ENCODE peak calls at places on chromosomes 16 and 17, in ten cellular contexts. O is stomach, K is thyroid gland, B is GM12878, I is sigmoid colon, T is upper lobe of left lung, M is testis, C is K562, P is tibial nerve, A is ovary. Y is an unnamed sample.

GRCh38 chr16:23557779-23558330 is 328 bp downstream of the UBFD1 start:
- DNase-seq in B (no peak), A (no peak), I (peak), K (peak), C (no peak), T (peak), O (no peak), P (peak), M (peak), Y (peak)

GRCh38 chr17:46167267-46167666 is 26.0 kb downstream of the KANSL1 start:
- DNase-seq in M (no peak), A (no peak), K (no peak), P (no peak), T (no peak), I (no peak), C (no peak), B (no peak), O (no peak), Y (no peak)

GRCh38 chr17:5582177-5582885 is 2.0 kb downstream of the NLRP1 start:
- DNase-seq in A (no peak), I (no peak), K (no peak), P (no peak), M (no peak), B (no peak), C (no peak), T (no peak), O (no peak), Y (no peak)

GRCh38 chr17:61492759-61493526 is 40.7 kb downstream of the TBX4 start:
- DNase-seq in B (no peak), C (no peak), I (no peak), O (no peak), T (no peak), M (no peak), P (no peak), A (no peak), K (no peak), Y (no peak)

GRCh38 chr16:65068151-65068740 is 53.6 kb downstream of the CDH11 start:
- DNase-seq in M (no peak), K (no peak), B (no peak), C (no peak), I (no peak), O (no peak), T (no peak), A (no peak), P (peak), Y (no peak)

GRCh38 chr17:8745586-8746500 is 1.2 kb upstream of the CCDC42 start:
- DNase-seq in T (peak), A (peak), K (peak), M (peak), P (peak), I (peak), C (peak), B (peak), O (peak), Y (peak)

GRCh38 chr17:63631626-63632025 is 9.4 kb downstream of the MAP3K3 start:
- DNase-seq in P (no peak), O (no peak), I (no peak), T (no peak), A (no peak), K (no peak), M (no peak), B (no peak), C (no peak), Y (no peak)

GRCh38 chr17:751269-752001 is 629 bp downstream of the GEMIN4 start:
- DNase-seq in M (peak), K (peak), O (peak), I (peak), P (no peak), T (peak), B (no peak), C (no peak), A (no peak), Y (peak)

GRCh38 chr17:42272576-42272975 is 3.6 kb downstream of the STAT5B start:
- DNase-seq in C (no peak), K (no peak), A (no peak), O (no peak), M (no peak), I (no peak), B (no peak), T (no peak), P (no peak), Y (no peak)

GRCh38 chr17:42271277-42271922 is 4.8 kb downstream of the STAT5B start:
- DNase-seq in B (no peak), K (no peak), T (no peak), O (no peak), P (no peak), C (no peak), M (no peak), A (no peak), I (no peak), Y (no peak)

GRCh38 chr17:42272162-42272561 is 4.0 kb downstream of the STAT5B start:
- DNase-seq in C (no peak), K (no peak), O (no peak), I (no peak), M (no peak), T (no peak), A (no peak), B (no peak), P (no peak), Y (no peak)

GRCh38 chr17:42270175-42270545 is 6.0 kb downstream of the STAT5B start:
- DNase-seq in K (no peak), B (no peak), I (no peak), A (no peak), O (no peak), T (no peak), M (no peak), P (no peak), C (no peak), Y (no peak)

DNA sequence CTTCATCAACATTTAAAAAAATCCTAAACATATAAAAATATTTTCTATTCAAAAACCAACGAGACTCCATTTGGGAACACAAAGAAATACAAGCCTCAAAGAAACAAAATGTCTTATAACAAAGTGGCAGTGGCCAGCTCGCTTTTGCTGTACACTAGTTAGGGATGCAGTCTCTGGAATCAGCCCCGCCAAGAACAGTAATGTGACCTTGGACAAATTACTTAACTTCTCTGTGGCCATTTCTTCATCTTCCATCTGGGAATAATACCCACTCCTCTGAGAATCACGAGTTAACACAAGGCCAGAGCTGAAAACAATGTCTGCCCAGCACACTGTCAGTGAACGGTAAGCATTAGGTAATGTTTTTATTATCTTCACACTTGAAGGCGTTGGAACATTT is 5.6 kb downstream of the STAT5B start:
- DNase-seq in I (no peak), C (no peak), P (no peak), A (no peak), K (no peak), O (no peak), T (no peak), M (peak), B (no peak), Y (no peak)
- TF ChIP-seq POLR2A in I (no peak), C (peak), P (no peak), A (no peak), K (no peak), O (no peak), T (no peak), M (no peak), B (no peak), Y (no peak)

GRCh38 chr16:69105501-69106361 is at the start of gene HAS3:
- DNase-seq in C (peak), T (peak), I (no peak), M (peak), K (peak), B (no peak), A (peak), O (peak), P (no peak), Y (peak)
- TF ChIP-seq POLR2A in C (no peak), T (peak), I (no peak), M (no peak), K (peak), B (no peak), A (no peak), O (no peak), P (no peak), Y (no peak)

DNA sequence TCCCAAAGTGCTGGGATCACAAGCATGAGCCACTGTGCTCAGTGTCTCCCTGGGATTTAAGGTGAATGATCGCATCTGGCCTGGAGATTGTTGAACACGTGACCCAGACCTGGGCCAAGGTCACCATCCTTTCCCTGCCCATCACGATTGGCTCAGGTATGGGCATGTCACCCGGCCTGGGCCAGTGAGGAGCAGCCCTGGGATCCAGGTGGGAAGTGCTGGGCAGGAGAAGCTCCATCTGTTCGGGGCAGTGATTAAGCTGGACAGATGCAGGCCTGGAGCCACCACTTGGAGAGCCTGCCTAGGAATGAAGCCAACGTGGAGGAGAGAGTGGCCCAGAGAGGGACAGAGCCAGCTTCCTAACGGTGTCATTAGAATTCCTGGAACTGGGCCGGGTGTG is 6.8 kb downstream of the LAT start:
- DNase-seq in M (no peak), P (no peak), A (no peak), T (no peak), B (no peak), I (no peak), K (no peak), C (no peak), O (no peak), Y (no peak)
- TF ChIP-seq POLR2A in M (no peak), P (no peak), A (no peak), T (no peak), B (no peak), I (no peak), K (no peak), C (no peak), O (no peak), Y (no peak)

DNA sequence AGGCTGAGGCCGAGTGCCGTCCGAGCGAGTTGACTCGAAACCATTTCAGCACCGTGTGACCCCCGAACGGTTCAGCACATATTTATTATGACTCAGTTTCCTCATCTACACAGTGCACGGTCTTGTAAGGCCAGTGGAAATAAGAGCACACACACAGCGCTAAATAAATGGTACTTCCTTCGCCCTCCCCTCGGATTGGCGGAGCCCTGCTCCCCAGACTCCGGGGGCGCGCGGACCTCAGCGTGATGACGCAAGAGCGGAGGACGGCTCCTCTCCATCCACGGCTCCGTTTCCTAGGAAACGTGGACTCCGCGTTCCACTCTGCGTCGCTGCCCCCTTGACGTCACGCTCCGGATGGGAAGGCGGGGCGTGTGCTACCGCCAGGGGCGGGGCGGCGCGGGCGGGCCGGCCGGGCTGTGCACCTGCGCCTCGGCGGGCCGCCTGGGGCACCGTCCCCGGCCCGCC is at the start of gene PARD6A:
- DNase-seq in C (peak), T (peak), I (peak), M (peak), P (peak), A (peak), O (peak), B (peak), K (peak), Y (peak)
- TF ChIP-seq POLR2A in C (peak), T (peak), I (no peak), M (no peak), P (no peak), A (no peak), O (no peak), B (no peak), K (no peak), Y (no peak)

DNA sequence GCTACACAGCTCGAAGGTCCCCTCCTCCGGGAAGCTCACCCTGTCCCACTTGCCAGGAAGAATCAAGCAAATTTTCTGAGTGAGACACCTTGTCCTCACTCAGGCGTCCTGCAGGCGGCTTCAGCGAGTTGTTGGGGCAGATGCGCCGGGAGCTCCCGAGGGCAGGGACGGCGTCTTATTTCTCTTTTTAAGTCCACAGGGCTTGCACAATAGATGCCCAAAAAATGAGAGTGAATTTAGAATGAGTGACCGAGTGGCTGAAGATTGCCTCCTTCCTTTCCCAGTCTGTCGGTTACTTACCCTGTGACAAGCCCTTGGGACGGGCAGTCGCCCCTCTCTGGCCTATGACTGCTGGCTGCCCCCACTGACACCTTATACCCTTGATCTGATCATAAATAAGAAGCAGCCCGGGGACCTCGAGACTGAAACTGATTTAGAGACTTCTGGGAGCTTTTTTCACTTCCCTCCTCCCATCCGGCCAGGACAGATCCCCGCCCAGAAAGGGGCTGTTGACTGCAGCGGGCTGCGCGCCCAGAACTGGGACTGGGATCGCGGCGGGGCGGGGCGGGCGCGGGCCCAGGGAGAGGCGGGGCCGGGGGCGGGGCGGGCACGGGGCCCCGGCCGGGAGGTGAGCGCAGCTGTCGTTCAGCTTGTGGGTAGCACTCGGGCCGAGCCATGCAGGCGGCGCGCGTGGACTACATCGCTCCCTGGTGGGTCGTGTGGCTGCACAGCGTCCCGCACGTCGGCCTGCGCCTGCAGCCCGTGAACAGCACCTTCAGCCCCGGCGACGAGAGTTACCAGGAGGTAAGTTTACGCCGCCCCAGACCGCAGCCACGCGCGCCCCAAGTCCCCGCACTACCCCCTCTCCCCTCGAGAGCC is at the start of gene TTYH2:
- DNase-seq in I (peak), M (peak), O (peak), P (peak), C (peak), K (peak), T (peak), B (no peak), A (peak), Y (peak)
- TF ChIP-seq POLR2A in I (no peak), M (no peak), O (no peak), P (peak), C (no peak), K (peak), T (peak), B (peak), A (no peak), Y (no peak)

GRCh38 chr16:53708490-53708889 is 4.5 kb downstream of the FTO start:
- DNase-seq in O (no peak), M (no peak), P (no peak), A (no peak), B (no peak), I (no peak), K (no peak), T (no peak), C (no peak), Y (no peak)

GRCh38 chr16:53704445-53704813 is 473 bp downstream of the FTO start:
- DNase-seq in P (no peak), A (no peak), C (no peak), O (no peak), K (no peak), B (no peak), T (no peak), M (no peak), I (no peak), Y (no peak)

GRCh38 chr16:53707671-53708070 is 3.7 kb downstream of the FTO start:
- DNase-seq in M (no peak), I (no peak), P (no peak), K (no peak), B (no peak), C (no peak), O (no peak), A (no peak), T (no peak), Y (no peak)

GRCh38 chr16:53703590-53704444 is at the start of the genes FTO and RPGRIP1L:
- DNase-seq in P (peak), T (peak), C (peak), M (peak), K (peak), A (peak), O (peak), I (peak), B (peak), Y (peak)
- TF ChIP-seq POLR2A in P (no peak), T (peak), C (peak), M (no peak), K (peak), A (no peak), O (no peak), I (no peak), B (peak), Y (no peak)

DNA sequence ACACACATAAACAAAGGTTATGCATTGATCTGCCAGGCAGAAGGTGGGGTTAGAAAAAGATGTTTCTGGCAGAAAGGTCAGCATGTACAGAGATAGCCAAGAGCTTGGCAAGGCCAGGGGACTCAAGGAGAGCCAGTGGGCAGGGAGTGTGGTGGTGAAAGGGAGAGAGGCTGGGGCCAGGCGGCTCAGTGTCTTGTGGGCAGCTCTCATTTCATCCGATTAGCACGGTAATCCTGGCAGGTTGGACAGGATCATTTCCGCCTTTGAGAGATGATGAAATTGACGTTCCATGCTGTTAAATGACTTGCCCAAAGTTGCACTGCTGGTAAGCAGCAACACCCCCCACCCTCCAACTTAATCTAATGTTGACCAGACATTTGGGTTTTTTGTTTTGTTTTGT is 3.6 kb downstream of the CHD9 start:
- DNase-seq in I (peak), P (no peak), B (no peak), K (no peak), A (no peak), C (no peak), M (no peak), O (no peak), T (no peak), Y (no peak)
- TF ChIP-seq POLR2A in I (no peak), P (no peak), B (no peak), K (no peak), A (no peak), C (no peak), M (no peak), O (no peak), T (no peak), Y (no peak)

Y was measured in GM12891.